ENCODE peak calls at places on chromosomes 13 and 19, in five cellular contexts. Y is activated CD8-positive, alpha-beta T cell treated with anti-CD3 and anti-CD28 coated beads for 36 hours; I is NCI-H1417; X is iPS-NIHi11; K is germinal center. M is an unnamed sample.

GRCh38 chr19:11814707-11815050 is 606 bp downstream of the ZNF440 start:
- DNase-seq in Y (no peak), I (peak; percentile 6), X (peak; percentile 17), K (no peak), M (no peak)

GRCh38 chr19:6066661-6067646 is 43.3 kb downstream of the RFX2 start:
- DNase-seq in Y (no peak), I (peak; percentile 92), X (peak; percentile 88), K (no peak), M (no peak)

GRCh38 chr19:3954107-3954506 is 16.8 kb downstream of the DAPK3 start:
- DNase-seq in Y (no peak), I (no peak), X (peak; percentile 35), K (no peak), M (no peak)

GRCh38 chr19:2845107-2845506 is 3.8 kb downstream of the ZNF555 start:
- DNase-seq in Y (no peak), I (no peak), X (no peak), K (no peak), M (no peak)

GRCh38 chr13:107441279-107441678 is 774.1 kb downstream of the LIG4 start:
- DNase-seq in Y (no peak), I (no peak), X (no peak), K (no peak), M (no peak)

GRCh38 chr19:47436712-47437401 is 17.5 kb upstream of the MEIS3 start:
- DNase-seq in Y (peak; percentile 91), I (peak; percentile 83), X (peak; percentile 81), K (peak; percentile 80), M (peak; percentile 85)

GRCh38 chr19:41449079-41449864 is 6.3 kb downstream of the ERICH4 start:
- DNase-seq in Y (peak; percentile 79), I (peak; percentile 51), X (peak; percentile 95), K (peak; percentile 87), M (peak; percentile 78)

GRCh38 chr13:20544186-20544914 is 18.7 kb upstream of the CRYL1 start:
- DNase-seq in Y (no peak), I (no peak), X (no peak), K (no peak), M (peak; percentile 23)

GRCh38 chr13:41696163-41697003 is 239.0 kb downstream of the RGCC start:
- DNase-seq in Y (no peak), I (no peak), X (peak; percentile 16), K (no peak), M (peak; percentile 28)

GRCh38 chr19:1213391-1214286 is 8.1 kb downstream of the STK11 start:
- DNase-seq in Y (peak; percentile 73), I (no peak), X (no peak), K (no peak), M (no peak)

GRCh38 chr13:58239774-58240268 is 608.3 kb downstream of the PCDH17 start:
- DNase-seq in Y (no peak), I (no peak), X (no peak), K (no peak), M (no peak)

GRCh38 chr13:64808704-64809103 is 2421.4 kb downstream of the PCDH9 start:
- DNase-seq in Y (no peak), I (no peak), X (no peak), K (no peak), M (no peak)

GRCh38 chr19:51594774-51595109 is 23.7 kb downstream of the ZNF175 start:
- DNase-seq in Y (no peak), I (no peak), X (no peak), K (no peak), M (no peak)

GRCh38 chr19:14003279-14004051 is 2.7 kb downstream of the RFX1 start:
- DNase-seq in Y (peak; percentile 37), I (no peak), X (no peak), K (no peak), M (peak; percentile 61)

GRCh38 chr19:35689836-35690235 is 14.5 kb upstream of the ZBTB32 start:
- DNase-seq in Y (no peak), I (no peak), X (no peak), K (no peak), M (no peak)